ENCODE peak calls at places on chromosomes 13 and 19, in seven cellular contexts. Z, J, R, U, T, X and W are unnamed samples.
A peak's percentile ranks its signal among the peaks of the same experiment; 100 is the strongest.

GRCh38 chr19:48569814-48570213 is 17.8 kb downstream of the SULT2B1 start:
- DNase-seq in Z (no peak), J (peak; percentile 25), R (no peak), U (no peak), T (no peak), X (no peak), W (no peak)

GRCh38 chr19:10766681-10767201 is 48.9 kb downstream of the DNM2 start:
- DNase-seq in Z (no peak), J (no peak), R (no peak), U (peak; percentile 33), T (no peak), X (no peak), W (no peak)

GRCh38 chr19:1000591-1001537 is 645 bp downstream of the GRIN3B start:
- DNase-seq in Z (no peak), J (no peak), R (no peak), U (no peak), T (no peak), X (no peak), W (no peak)

GRCh38 chr13:99434258-99434788 is 66.9 kb upstream of the TM9SF2 start:
- DNase-seq in Z (no peak), J (no peak), R (peak; percentile 76), U (no peak), T (no peak), X (peak; percentile 74), W (peak; percentile 68)

GRCh38 chr19:48311384-48311783 is 14.0 kb upstream of the EMP3 start:
- DNase-seq in Z (no peak), J (no peak), R (no peak), U (no peak), T (no peak), X (no peak), W (no peak)

GRCh38 chr19:49710372-49710951 is 19.5 kb downstream of the CPT1C start:
- DNase-seq in Z (no peak), J (no peak), R (no peak), U (no peak), T (no peak), X (no peak), W (no peak)

GRCh38 chr13:98976941-98977340 is 923 bp downstream of the DOCK9 start:
- DNase-seq in Z (no peak), J (no peak), R (no peak), U (no peak), T (no peak), X (no peak), W (no peak)

GRCh38 chr19:42474743-42475142 is 32.0 kb upstream of the CXCL17 start:
- DNase-seq in Z (no peak), J (no peak), R (no peak), U (no peak), T (no peak), X (no peak), W (no peak)

GRCh38 chr19:50646074-50646807 is 3.0 kb upstream of the C19orf81 start:
- DNase-seq in Z (no peak), J (no peak), R (no peak), U (no peak), T (no peak), X (no peak), W (no peak)

GRCh38 chr13:71587778-71588177 is 279.2 kb downstream of the DACH1 start:
- DNase-seq in Z (peak; percentile 28), J (no peak), R (no peak), U (no peak), T (peak; percentile 73), X (no peak), W (no peak)